ENCODE peak calls at places on chromosomes 1 and 21, in ten cellular contexts. M is H1, F is hippocampal formation, W is HS-27A, U is EL, O is fibroblast of lung, H is astrocyte of the spinal cord, Q is GM20000, S is choroid plexus epithelial cell, K is activated gamma-delta T cell treated with Interleukin-2 at 50 U/mL for 16 hours. V is an unnamed sample.

GRCh38 chr1:228374711-228375577 is 31.7 kb downstream of the TRIM11 start:
- DNase-seq in M (no peak), S (peak; percentile 89), H (peak; percentile 68), K (no peak), W (no peak), O (peak; percentile 100), Q (no peak), U (peak; percentile 74), F (peak; percentile 46), V (no peak)

GRCh38 chr1:32144033-32144432 is 35.4 kb upstream of the TXLNA start:
- DNase-seq in U (no peak), K (no peak), H (no peak), S (no peak), M (no peak), O (peak; percentile 15), W (no peak), Q (no peak), F (no peak), V (no peak)

GRCh38 chr1:204623894-204624361 is 61.6 kb downstream of the LRRN2 start:
- DNase-seq in Q (no peak), U (peak; percentile 12), S (peak; percentile 4), F (no peak), H (no peak), O (no peak), W (no peak), K (no peak), M (no peak), V (peak; percentile 57)

GRCh38 chr1:8424539-8425116 is 106.7 kb downstream of the SLC45A1 start:
- DNase-seq in M (no peak), S (peak; percentile 52), O (no peak), H (no peak), F (no peak), W (no peak), Q (peak; percentile 57), U (peak; percentile 13), K (peak; percentile 43), V (peak; percentile 90)

GRCh38 chr1:94713472-94714141 is 106.5 kb upstream of the SLC44A3 start:
- DNase-seq in O (peak; percentile 96), S (peak; percentile 96), F (peak; percentile 28), H (peak; percentile 93), U (peak; percentile 99), K (no peak), W (peak; percentile 95), M (peak; percentile 74), Q (peak; percentile 24), V (no peak)

GRCh38 chr1:28830814-28831213 is 18.8 kb downstream of the OPRD1 start:
- DNase-seq in S (no peak), K (no peak), U (no peak), M (no peak), H (no peak), W (no peak), F (no peak), Q (no peak), O (no peak), V (no peak)

GRCh38 chr1:241612533-241613505 is 27.4 kb downstream of the CHML start:
- DNase-seq in O (peak; percentile 95), Q (no peak), K (no peak), F (no peak), M (no peak), W (no peak), H (peak; percentile 89), U (peak; percentile 95), S (peak; percentile 96), V (no peak)

GRCh38 chr1:32701421-32701911 is 1.1 kb downstream of the SYNC start:
- DNase-seq in F (no peak), S (no peak), H (no peak), K (no peak), O (no peak), M (no peak), Q (no peak), U (peak; percentile 21), W (no peak), V (no peak)

GRCh38 chr1:247277211-247277610 is 21.3 kb downstream of the VN1R5 start:
- DNase-seq in U (no peak), S (no peak), O (no peak), H (no peak), K (no peak), W (no peak), F (no peak), M (no peak), Q (no peak), V (no peak)

GRCh38 chr21:44509539-44509938 is 30.5 kb downstream of the KRTAP10-1 start:
- DNase-seq in K (no peak), O (no peak), F (no peak), Q (no peak), W (no peak), H (no peak), S (no peak), M (no peak), U (no peak), V (peak; percentile 11)

GRCh38 chr21:46205121-46205520 is 20.9 kb upstream of the SPATC1L start:
- DNase-seq in F (no peak), U (no peak), O (no peak), W (no peak), H (no peak), M (no peak), Q (no peak), S (no peak), K (no peak), V (no peak)

GRCh38 chr1:202162418-202163280 is 2.2 kb upstream of the PTPN7 start:
- DNase-seq in U (no peak), K (no peak), F (no peak), Q (no peak), M (no peak), S (no peak), W (no peak), O (no peak), H (no peak), V (peak; percentile 31)

GRCh38 chr1:92291372-92291999 is 7.3 kb downstream of the GLMN start:
- DNase-seq in W (no peak), S (peak; percentile 88), Q (peak; percentile 25), M (no peak), K (no peak), U (peak; percentile 59), O (peak; percentile 82), F (no peak), H (peak; percentile 74), V (peak; percentile 50)

GRCh38 chr1:176878750-176879536 is 285.6 kb downstream of the ASTN1 start:
- DNase-seq in Q (no peak), M (peak; percentile 23), U (no peak), H (no peak), F (no peak), W (no peak), K (no peak), O (no peak), S (no peak), V (peak; percentile 4)

V was measured in OCI-LY7.